ENCODE peak calls at places on chromosomes 13 and 19, in ten cellular contexts. D is hepatocyte; H is ureter; M is stimulated activated CD4-positive, alpha-beta T cell treated with anti-CD3 and anti-CD28 coated beads, Interleukin-4, amount 100 ng/mL, for 48 hours; G is stimulated activated CD8-positive, alpha-beta memory T cell treated with anti-CD3 and anti-CD28 coated beads, Interleukin-4, amount 100 ng/mL, for 1 hour; N is GM23248; A is Right ventricle myocardium superior; B is CD4-positive, alpha-beta T cell; E is C1 segment of cervical spinal cord; J is fibroblast of mammary gland. P is an unnamed sample.

GRCh38 chr19:35756373-35757230 is at the start of gene HSPB6:
- DNase-seq in D (peak), H (peak), M (no peak), G (no peak), N (peak), A (peak), B (no peak), E (peak), J (peak), P (no peak)

GRCh38 chr13:102039264-102039663 is 362.6 kb downstream of the FGF14 start:
- DNase-seq in D (no peak), H (no peak), M (no peak), G (no peak), N (no peak), A (peak), B (no peak), E (no peak), J (no peak), P (no peak)

GRCh38 chr13:30192320-30193093 is 114.8 kb downstream of the KATNAL1 start:
- DNase-seq in D (no peak), H (no peak), M (no peak), G (no peak), N (peak), A (no peak), B (no peak), E (no peak), J (no peak), P (no peak)

GRCh38 chr19:58406818-58407657 is 1.4 kb upstream of the ZNF584 start:
- DNase-seq in D (peak), H (no peak), M (no peak), G (no peak), N (peak), A (no peak), B (no peak), E (no peak), J (peak), P (no peak)

GRCh38 chr13:71912524-71912923 is 45.5 kb upstream of the DACH1 start:
- DNase-seq in D (no peak), H (no peak), M (no peak), G (no peak), N (no peak), A (no peak), B (no peak), E (no peak), J (no peak), P (no peak)

GRCh38 chr13:41059466-41059865 is 1.8 kb upstream of the WBP4 start:
- DNase-seq in D (no peak), H (no peak), M (no peak), G (no peak), N (peak), A (no peak), B (no peak), E (no peak), J (peak), P (no peak)

GRCh38 chr19:51064534-51065220 is at the start of gene KLK13:
- DNase-seq in D (peak), H (no peak), M (no peak), G (no peak), N (peak), A (peak), B (no peak), E (no peak), J (peak), P (no peak)

GRCh38 chr19:29247912-29248311 is 35.0 kb upstream of the UQCRFS1 start:
- DNase-seq in D (peak), H (no peak), M (no peak), G (no peak), N (peak), A (no peak), B (no peak), E (no peak), J (no peak), P (no peak)

GRCh38 chr13:40318366-40318765 is 348.1 kb downstream of the FOXO1 start:
- DNase-seq in D (peak), H (no peak), M (no peak), G (no peak), N (peak), A (peak), B (no peak), E (no peak), J (no peak), P (peak)

GRCh38 chr13:55155046-55155445 is 1985.7 kb upstream of the PRR20A start:
- DNase-seq in D (no peak), H (no peak), M (no peak), G (no peak), N (no peak), A (no peak), B (no peak), E (no peak), J (no peak), P (no peak)

GRCh38 chr19:38678217-38678890 is 30.9 kb downstream of the ACTN4 start:
- DNase-seq in D (no peak), H (no peak), M (no peak), G (no peak), N (no peak), A (no peak), B (no peak), E (no peak), J (no peak), P (no peak)

GRCh38 chr19:11480927-11481776 is at the start of gene ELAVL3:
- DNase-seq in D (no peak), H (no peak), M (no peak), G (no peak), N (no peak), A (no peak), B (no peak), E (peak), J (no peak), P (peak)

GRCh38 chr13:108943842-108944241 is 314.4 kb downstream of the MYO16 start:
- DNase-seq in D (no peak), H (no peak), M (no peak), G (no peak), N (no peak), A (no peak), B (no peak), E (no peak), J (no peak), P (no peak)

GRCh38 chr19:9009431-9009830 is 778 bp downstream of the MUC16 start:
- DNase-seq in D (no peak), H (no peak), M (no peak), G (no peak), N (no peak), A (no peak), B (no peak), E (no peak), J (no peak), P (no peak)

GRCh38 chr19:5271145-5271544 is 69.5 kb downstream of the PTPRS start:
- DNase-seq in D (no peak), H (no peak), M (no peak), G (no peak), N (peak), A (no peak), B (no peak), E (no peak), J (peak), P (no peak)

GRCh38 chr13:112634102-112634501 is 46.1 kb upstream of the TUBGCP3 start:
- DNase-seq in D (no peak), H (no peak), M (no peak), G (no peak), N (no peak), A (no peak), B (no peak), E (no peak), J (no peak), P (no peak)

GRCh38 chr19:56270676-56271075 is 1.9 kb upstream of the EDDM13 start:
- DNase-seq in D (no peak), H (no peak), M (no peak), G (no peak), N (peak), A (no peak), B (no peak), E (no peak), J (peak), P (no peak)

GRCh38 chr19:53812335-53812734 is 11.8 kb downstream of the NLRP12 start:
- DNase-seq in D (no peak), H (no peak), M (no peak), G (no peak), N (peak), A (no peak), B (no peak), E (no peak), J (no peak), P (no peak)

GRCh38 chr19:50357178-50358100 is 8.0 kb downstream of the NAPSA start:
- DNase-seq in D (peak), H (peak), M (peak), G (peak), N (peak), A (peak), B (peak), E (peak), J (peak), P (peak)

GRCh38 chr19:2720777-2721569 is at the start of gene DIRAS1:
- DNase-seq in D (no peak), H (no peak), M (no peak), G (no peak), N (peak), A (no peak), B (no peak), E (no peak), J (no peak), P (no peak)

P was measured in NCI-H2029.